ENCODE peak calls at places on chromosomes 7 and 10, in five cellular contexts. One of them, this sample, is unnamed.
A peak's percentile ranks its signal among the peaks of the same experiment; 100 is the strongest.

GRCh38 chr7:27897441-27897847 is 157.5 kb downstream of the TAX1BP1 start:
- DNase-seq in activated CD4-positive, alpha-beta memory T cell treated with anti-CD3 and anti-CD28 coated beads for 36 hours: no peak
- DNase-seq in activated T-helper 1 cell treated with Interleukin-2 at 50 U/mL for 16 hours: no peak
- DNase-seq in GM12892: no peak
- DNase-seq in lower leg skin: no peak
- DNase-seq in this sample: no peak

GRCh38 chr10:5534051-5534821 is 9.5 kb downstream of the CALML3 start:
- DNase-seq in lower leg skin: no peak
- DNase-seq in activated T-helper 1 cell treated with Interleukin-2 at 50 U/mL for 16 hours: no peak
- DNase-seq in activated CD4-positive, alpha-beta memory T cell treated with anti-CD3 and anti-CD28 coated beads for 36 hours: no peak
- DNase-seq in GM12892: no peak
- DNase-seq in this sample: no peak

GRCh38 chr7:55411844-55412243 is 46.7 kb downstream of the LANCL2 start:
- DNase-seq in lower leg skin: no peak
- DNase-seq in activated CD4-positive, alpha-beta memory T cell treated with anti-CD3 and anti-CD28 coated beads for 36 hours: no peak
- DNase-seq in GM12892: no peak
- DNase-seq in activated T-helper 1 cell treated with Interleukin-2 at 50 U/mL for 16 hours: no peak
- DNase-seq in this sample: no peak

GRCh38 chr10:73810735-73811465 is 498 bp downstream of the NDST2 start:
- DNase-seq in GM12892: peak; percentile 66
- DNase-seq in activated T-helper 1 cell treated with Interleukin-2 at 50 U/mL for 16 hours: peak; percentile 56
- DNase-seq in activated CD4-positive, alpha-beta memory T cell treated with anti-CD3 and anti-CD28 coated beads for 36 hours: peak; percentile 68
- DNase-seq in lower leg skin: no peak
- DNase-seq in this sample: peak; percentile 89

GRCh38 chr10:69202332-69202731 is 17.8 kb upstream of the HKDC1 start:
- DNase-seq in activated CD4-positive, alpha-beta memory T cell treated with anti-CD3 and anti-CD28 coated beads for 36 hours: no peak
- DNase-seq in GM12892: no peak
- DNase-seq in lower leg skin: no peak
- DNase-seq in activated T-helper 1 cell treated with Interleukin-2 at 50 U/mL for 16 hours: no peak
- DNase-seq in this sample: peak; percentile 77

GRCh38 chr10:19638173-19638872 is 177.9 kb upstream of the PLXDC2 start:
- DNase-seq in GM12892: no peak
- DNase-seq in activated T-helper 1 cell treated with Interleukin-2 at 50 U/mL for 16 hours: no peak
- DNase-seq in lower leg skin: no peak
- DNase-seq in activated CD4-positive, alpha-beta memory T cell treated with anti-CD3 and anti-CD28 coated beads for 36 hours: no peak
- DNase-seq in this sample: no peak

GRCh38 chr7:91767820-91768219 is 112.7 kb downstream of the MTERF1 start:
- DNase-seq in activated CD4-positive, alpha-beta memory T cell treated with anti-CD3 and anti-CD28 coated beads for 36 hours: no peak
- DNase-seq in lower leg skin: no peak
- DNase-seq in GM12892: no peak
- DNase-seq in activated T-helper 1 cell treated with Interleukin-2 at 50 U/mL for 16 hours: no peak
- DNase-seq in this sample: no peak

GRCh38 chr10:15342970-15343369 is 28.1 kb downstream of the FAM171A1 start:
- DNase-seq in activated T-helper 1 cell treated with Interleukin-2 at 50 U/mL for 16 hours: no peak
- DNase-seq in lower leg skin: no peak
- DNase-seq in GM12892: no peak
- DNase-seq in activated CD4-positive, alpha-beta memory T cell treated with anti-CD3 and anti-CD28 coated beads for 36 hours: no peak
- DNase-seq in this sample: no peak

GRCh38 chr10:13016413-13016812 is 14.9 kb upstream of the CCDC3 start:
- DNase-seq in lower leg skin: no peak
- DNase-seq in activated T-helper 1 cell treated with Interleukin-2 at 50 U/mL for 16 hours: no peak
- DNase-seq in GM12892: no peak
- DNase-seq in activated CD4-positive, alpha-beta memory T cell treated with anti-CD3 and anti-CD28 coated beads for 36 hours: no peak
- DNase-seq in this sample: no peak

GRCh38 chr10:126997801-126998590 is 92.8 kb downstream of the DOCK1 start:
- DNase-seq in lower leg skin: no peak
- DNase-seq in GM12892: no peak
- DNase-seq in activated CD4-positive, alpha-beta memory T cell treated with anti-CD3 and anti-CD28 coated beads for 36 hours: no peak
- DNase-seq in activated T-helper 1 cell treated with Interleukin-2 at 50 U/mL for 16 hours: no peak
- DNase-seq in this sample: no peak

GRCh38 chr10:43959854-43960415 is 311.3 kb upstream of the ZNF32 start:
- DNase-seq in lower leg skin: no peak
- DNase-seq in activated T-helper 1 cell treated with Interleukin-2 at 50 U/mL for 16 hours: no peak
- DNase-seq in GM12892: no peak
- DNase-seq in activated CD4-positive, alpha-beta memory T cell treated with anti-CD3 and anti-CD28 coated beads for 36 hours: no peak
- DNase-seq in this sample: no peak

GRCh38 chr10:124009616-124010015 is 83.8 kb downstream of the CHST15 start:
- DNase-seq in activated T-helper 1 cell treated with Interleukin-2 at 50 U/mL for 16 hours: no peak
- DNase-seq in activated CD4-positive, alpha-beta memory T cell treated with anti-CD3 and anti-CD28 coated beads for 36 hours: no peak
- DNase-seq in GM12892: no peak
- DNase-seq in lower leg skin: no peak
- DNase-seq in this sample: no peak

GRCh38 chr10:75404335-75405200 is 3.0 kb upstream of the ZNF503 start:
- DNase-seq in activated T-helper 1 cell treated with Interleukin-2 at 50 U/mL for 16 hours: no peak
- DNase-seq in lower leg skin: no peak
- DNase-seq in GM12892: peak; percentile 33
- DNase-seq in activated CD4-positive, alpha-beta memory T cell treated with anti-CD3 and anti-CD28 coated beads for 36 hours: no peak
- DNase-seq in this sample: no peak

GRCh38 chr7:71227126-71227525 is 95.2 kb downstream of the GALNT17 start:
- DNase-seq in lower leg skin: no peak
- DNase-seq in GM12892: no peak
- DNase-seq in activated T-helper 1 cell treated with Interleukin-2 at 50 U/mL for 16 hours: no peak
- DNase-seq in activated CD4-positive, alpha-beta memory T cell treated with anti-CD3 and anti-CD28 coated beads for 36 hours: no peak
- DNase-seq in this sample: no peak

GRCh38 chr7:128924706-128925588 is 12.8 kb upstream of the IRF5 start:
- DNase-seq in GM12892: no peak
- DNase-seq in activated CD4-positive, alpha-beta memory T cell treated with anti-CD3 and anti-CD28 coated beads for 36 hours: no peak
- DNase-seq in activated T-helper 1 cell treated with Interleukin-2 at 50 U/mL for 16 hours: no peak
- DNase-seq in lower leg skin: no peak
- DNase-seq in this sample: no peak

GRCh38 chr10:120607016-120607709 is 150.1 kb downstream of the PLPP4 start:
- DNase-seq in activated CD4-positive, alpha-beta memory T cell treated with anti-CD3 and anti-CD28 coated beads for 36 hours: no peak
- DNase-seq in lower leg skin: no peak
- DNase-seq in GM12892: no peak
- DNase-seq in activated T-helper 1 cell treated with Interleukin-2 at 50 U/mL for 16 hours: no peak
- DNase-seq in this sample: no peak

GRCh38 chr7:95874541-95875265 is 102.3 kb downstream of the DYNC1I1 start:
- DNase-seq in activated T-helper 1 cell treated with Interleukin-2 at 50 U/mL for 16 hours: no peak
- DNase-seq in GM12892: no peak
- DNase-seq in lower leg skin: no peak
- DNase-seq in activated CD4-positive, alpha-beta memory T cell treated with anti-CD3 and anti-CD28 coated beads for 36 hours: no peak
- DNase-seq in this sample: no peak

GRCh38 chr7:99219185-99219767 is 11.4 kb upstream of the KPNA7 start:
- DNase-seq in activated CD4-positive, alpha-beta memory T cell treated with anti-CD3 and anti-CD28 coated beads for 36 hours: no peak
- DNase-seq in lower leg skin: no peak
- DNase-seq in GM12892: no peak
- DNase-seq in activated T-helper 1 cell treated with Interleukin-2 at 50 U/mL for 16 hours: no peak
- DNase-seq in this sample: no peak

GRCh38 chr7:29364661-29365060 is 170.1 kb downstream of the CHN2 start:
- DNase-seq in GM12892: no peak
- DNase-seq in activated CD4-positive, alpha-beta memory T cell treated with anti-CD3 and anti-CD28 coated beads for 36 hours: no peak
- DNase-seq in lower leg skin: no peak
- DNase-seq in activated T-helper 1 cell treated with Interleukin-2 at 50 U/mL for 16 hours: no peak
- DNase-seq in this sample: no peak

GRCh38 chr10:56871160-56871668 is 510.2 kb upstream of the ZWINT start:
- DNase-seq in GM12892: no peak
- DNase-seq in lower leg skin: no peak
- DNase-seq in activated T-helper 1 cell treated with Interleukin-2 at 50 U/mL for 16 hours: no peak
- DNase-seq in activated CD4-positive, alpha-beta memory T cell treated with anti-CD3 and anti-CD28 coated beads for 36 hours: no peak
- DNase-seq in this sample: no peak

GRCh38 chr10:109306698-109307097 is 616.6 kb downstream of the XPNPEP1 start:
- DNase-seq in lower leg skin: no peak
- DNase-seq in activated T-helper 1 cell treated with Interleukin-2 at 50 U/mL for 16 hours: no peak
- DNase-seq in GM12892: no peak
- DNase-seq in activated CD4-positive, alpha-beta memory T cell treated with anti-CD3 and anti-CD28 coated beads for 36 hours: no peak
- DNase-seq in this sample: no peak

GRCh38 chr7:28748934-28749584 is 209.1 kb downstream of the TRIL start:
- DNase-seq in activated CD4-positive, alpha-beta memory T cell treated with anti-CD3 and anti-CD28 coated beads for 36 hours: no peak
- DNase-seq in lower leg skin: no peak
- DNase-seq in GM12892: no peak
- DNase-seq in activated T-helper 1 cell treated with Interleukin-2 at 50 U/mL for 16 hours: no peak
- DNase-seq in this sample: no peak

GRCh38 chr10:19816420-19817250 is at the start of gene PLXDC2:
- DNase-seq in activated T-helper 1 cell treated with Interleukin-2 at 50 U/mL for 16 hours: no peak
- DNase-seq in GM12892: no peak
- DNase-seq in lower leg skin: peak; percentile 50
- DNase-seq in activated CD4-positive, alpha-beta memory T cell treated with anti-CD3 and anti-CD28 coated beads for 36 hours: no peak
- DNase-seq in this sample: peak; percentile 56